ENCODE peak calls at places on chromosomes 1 and 21, in nine cellular contexts. One of them, this sample, is unnamed.

GRCh38 chr1:248810727-248811513 is 14.8 kb downstream of the SH3BP5L start:
- DNase-seq in A549: no peak
- DNase-seq in stomach: peak
- DNase-seq in psoas muscle: no peak
- DNase-seq in cardiac fibroblast: peak
- DNase-seq in Calu3: no peak
- DNase-seq in GM12878: no peak
- DNase-seq in kidney: no peak
- DNase-seq in CD4-positive, alpha-beta T cell: no peak
- DNase-seq in this sample: peak

GRCh38 chr1:27402349-27402754 is 9.9 kb downstream of the GPR3 start:
- DNase-seq in A549: no peak
- DNase-seq in kidney: peak
- DNase-seq in Calu3: peak
- DNase-seq in GM12878: no peak
- DNase-seq in psoas muscle: peak
- DNase-seq in stomach: peak
- DNase-seq in cardiac fibroblast: peak
- DNase-seq in CD4-positive, alpha-beta T cell: no peak
- DNase-seq in this sample: peak

GRCh38 chr1:15966081-15966955 is 9.6 kb downstream of the ZBTB17 start:
- DNase-seq in cardiac fibroblast: peak
- DNase-seq in kidney: peak
- DNase-seq in psoas muscle: peak
- DNase-seq in GM12878: peak
- DNase-seq in CD4-positive, alpha-beta T cell: peak
- DNase-seq in Calu3: no peak
- DNase-seq in A549: no peak
- DNase-seq in stomach: peak
- DNase-seq in this sample: no peak

GRCh38 chr1:156767879-156768608 is 709 bp downstream of the PRCC start:
- DNase-seq in CD4-positive, alpha-beta T cell: peak
- DNase-seq in stomach: no peak
- DNase-seq in GM12878: no peak
- DNase-seq in Calu3: peak
- DNase-seq in A549: no peak
- DNase-seq in kidney: peak
- DNase-seq in psoas muscle: peak
- DNase-seq in cardiac fibroblast: peak
- DNase-seq in this sample: no peak

GRCh38 chr1:65362545-65362944 is 53.2 kb downstream of the DNAJC6 start:
- DNase-seq in CD4-positive, alpha-beta T cell: no peak
- DNase-seq in cardiac fibroblast: no peak
- DNase-seq in GM12878: no peak
- DNase-seq in stomach: no peak
- DNase-seq in A549: no peak
- DNase-seq in psoas muscle: no peak
- DNase-seq in Calu3: peak
- DNase-seq in kidney: no peak
- DNase-seq in this sample: no peak

GRCh38 chr21:33449650-33450049 is 30.1 kb downstream of the TMEM50B start:
- DNase-seq in cardiac fibroblast: no peak
- DNase-seq in Calu3: no peak
- DNase-seq in A549: no peak
- DNase-seq in CD4-positive, alpha-beta T cell: no peak
- DNase-seq in psoas muscle: no peak
- DNase-seq in GM12878: no peak
- DNase-seq in kidney: no peak
- DNase-seq in stomach: no peak
- DNase-seq in this sample: no peak

GRCh38 chr1:86788300-86789206 is 84.2 kb downstream of the SH3GLB1 start:
- DNase-seq in Calu3: no peak
- DNase-seq in GM12878: no peak
- DNase-seq in cardiac fibroblast: peak
- DNase-seq in CD4-positive, alpha-beta T cell: no peak
- DNase-seq in kidney: peak
- DNase-seq in stomach: no peak
- DNase-seq in A549: no peak
- DNase-seq in psoas muscle: peak
- DNase-seq in this sample: peak

GRCh38 chr1:12654004-12654567 is 10.2 kb downstream of the AADACL4 start:
- DNase-seq in kidney: no peak
- DNase-seq in A549: no peak
- DNase-seq in cardiac fibroblast: peak
- DNase-seq in CD4-positive, alpha-beta T cell: no peak
- DNase-seq in psoas muscle: no peak
- DNase-seq in stomach: no peak
- DNase-seq in Calu3: no peak
- DNase-seq in GM12878: no peak
- DNase-seq in this sample: no peak

GRCh38 chr1:230517786-230518185 is 91.7 kb upstream of the PGBD5 start:
- DNase-seq in CD4-positive, alpha-beta T cell: no peak
- DNase-seq in stomach: no peak
- DNase-seq in GM12878: no peak
- DNase-seq in psoas muscle: peak
- DNase-seq in A549: no peak
- DNase-seq in cardiac fibroblast: no peak
- DNase-seq in Calu3: peak
- DNase-seq in kidney: no peak
- DNase-seq in this sample: no peak

GRCh38 chr1:157418659-157419058 is 133.7 kb downstream of the FCRL5 start:
- DNase-seq in psoas muscle: no peak
- DNase-seq in A549: no peak
- DNase-seq in Calu3: no peak
- DNase-seq in kidney: no peak
- DNase-seq in GM12878: no peak
- DNase-seq in cardiac fibroblast: no peak
- DNase-seq in stomach: no peak
- DNase-seq in CD4-positive, alpha-beta T cell: no peak
- DNase-seq in this sample: no peak

DNA sequence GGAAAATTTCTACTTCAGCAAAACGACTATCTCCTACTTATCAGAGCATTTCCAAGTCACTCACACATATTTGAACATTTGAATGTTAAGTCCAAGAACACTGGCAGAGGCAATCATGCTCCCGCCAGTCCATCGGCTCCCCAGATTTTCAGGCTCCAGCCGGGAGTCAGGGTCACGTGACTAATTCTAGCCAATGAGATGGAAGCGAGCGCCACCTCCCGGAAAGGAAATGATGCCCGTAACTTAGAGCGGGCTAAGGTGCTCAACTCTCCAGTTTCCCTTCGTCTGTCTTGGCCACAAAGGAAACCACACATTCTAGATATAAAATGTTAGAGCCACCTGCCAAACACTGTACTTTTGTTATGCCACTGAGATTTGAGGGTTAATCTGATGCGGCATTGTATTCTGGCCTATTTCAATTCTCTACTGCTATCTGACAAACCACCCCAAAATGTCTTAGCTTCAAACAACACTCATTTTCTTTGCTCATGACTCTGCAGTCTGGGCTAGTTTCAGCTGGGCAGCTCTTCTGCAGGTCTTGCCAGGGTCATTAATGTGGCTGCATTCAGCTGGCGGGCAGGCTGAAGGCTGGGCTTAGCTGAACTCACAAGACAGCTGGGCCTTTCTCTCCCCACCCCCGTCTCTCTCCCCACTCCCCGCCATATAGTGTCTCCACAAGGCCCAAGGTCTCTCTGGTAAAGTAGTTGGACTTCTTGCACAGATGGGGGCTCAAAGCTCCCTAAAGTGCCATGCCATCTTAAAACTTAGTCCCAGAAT is 16.5 kb upstream of the LHX4 start:
- DNase-seq in A549: peak
- DNase-seq in stomach: no peak
- DNase-seq in cardiac fibroblast: peak
- DNase-seq in psoas muscle: no peak
- DNase-seq in GM12878: peak
- DNase-seq in kidney: no peak
- DNase-seq in Calu3: no peak
- DNase-seq in CD4-positive, alpha-beta T cell: no peak
- DNase-seq in this sample: no peak
- TF ChIP-seq CTCF in A549: no peak
- TF ChIP-seq CTCF in stomach: no peak
- TF ChIP-seq CTCF in cardiac fibroblast: no peak
- TF ChIP-seq CTCF in psoas muscle: no peak
- TF ChIP-seq CTCF in GM12878: no peak
- TF ChIP-seq CTCF in kidney: no peak
- TF ChIP-seq CTCF in Calu3: no peak
- TF ChIP-seq CTCF in CD4-positive, alpha-beta T cell: no peak
- TF ChIP-seq CTCF in this sample: no peak

GRCh38 chr1:154586641-154587040 is 19.1 kb downstream of the CHRNB2 start:
- DNase-seq in GM12878: no peak
- DNase-seq in cardiac fibroblast: no peak
- DNase-seq in stomach: no peak
- DNase-seq in Calu3: no peak
- DNase-seq in psoas muscle: no peak
- DNase-seq in A549: no peak
- DNase-seq in kidney: no peak
- DNase-seq in CD4-positive, alpha-beta T cell: no peak
- DNase-seq in this sample: no peak

GRCh38 chr1:154586231-154586630 is 18.7 kb downstream of the CHRNB2 start:
- DNase-seq in cardiac fibroblast: no peak
- DNase-seq in kidney: no peak
- DNase-seq in psoas muscle: no peak
- DNase-seq in GM12878: no peak
- DNase-seq in A549: no peak
- DNase-seq in Calu3: no peak
- DNase-seq in CD4-positive, alpha-beta T cell: no peak
- DNase-seq in stomach: no peak
- DNase-seq in this sample: no peak

GRCh38 chr1:154584267-154584994 is 16.9 kb downstream of the CHRNB2 start:
- DNase-seq in CD4-positive, alpha-beta T cell: no peak
- DNase-seq in A549: no peak
- DNase-seq in kidney: no peak
- DNase-seq in GM12878: no peak
- DNase-seq in Calu3: no peak
- DNase-seq in cardiac fibroblast: peak
- DNase-seq in psoas muscle: no peak
- DNase-seq in stomach: no peak
- DNase-seq in this sample: no peak

GRCh38 chr1:154582885-154583284 is 15.3 kb downstream of the CHRNB2 start:
- DNase-seq in stomach: no peak
- DNase-seq in psoas muscle: no peak
- DNase-seq in GM12878: no peak
- DNase-seq in Calu3: no peak
- DNase-seq in cardiac fibroblast: no peak
- DNase-seq in CD4-positive, alpha-beta T cell: no peak
- DNase-seq in A549: no peak
- DNase-seq in kidney: no peak
- DNase-seq in this sample: no peak

GRCh38 chr1:154583691-154584212 is 16.2 kb downstream of the CHRNB2 start:
- DNase-seq in CD4-positive, alpha-beta T cell: no peak
- DNase-seq in cardiac fibroblast: peak
- DNase-seq in Calu3: no peak
- DNase-seq in A549: no peak
- DNase-seq in stomach: no peak
- DNase-seq in psoas muscle: no peak
- DNase-seq in GM12878: no peak
- DNase-seq in kidney: no peak
- DNase-seq in this sample: no peak
- TF ChIP-seq CTCF in CD4-positive, alpha-beta T cell: no peak
- TF ChIP-seq CTCF in cardiac fibroblast: no peak
- TF ChIP-seq CTCF in Calu3: no peak
- TF ChIP-seq CTCF in A549: no peak
- TF ChIP-seq CTCF in stomach: no peak
- TF ChIP-seq CTCF in psoas muscle: no peak
- TF ChIP-seq CTCF in GM12878: no peak
- TF ChIP-seq CTCF in kidney: no peak
- TF ChIP-seq CTCF in this sample: no peak

GRCh38 chr1:198829948-198830347 is 191.1 kb downstream of the PTPRC start:
- DNase-seq in psoas muscle: no peak
- DNase-seq in kidney: no peak
- DNase-seq in stomach: no peak
- DNase-seq in Calu3: no peak
- DNase-seq in CD4-positive, alpha-beta T cell: no peak
- DNase-seq in A549: no peak
- DNase-seq in GM12878: no peak
- DNase-seq in cardiac fibroblast: peak
- DNase-seq in this sample: no peak
- TF ChIP-seq CTCF in psoas muscle: no peak
- TF ChIP-seq CTCF in kidney: no peak
- TF ChIP-seq CTCF in stomach: no peak
- TF ChIP-seq CTCF in Calu3: no peak
- TF ChIP-seq CTCF in CD4-positive, alpha-beta T cell: no peak
- TF ChIP-seq CTCF in A549: no peak
- TF ChIP-seq CTCF in GM12878: peak
- TF ChIP-seq CTCF in cardiac fibroblast: peak
- TF ChIP-seq CTCF in this sample: no peak

DNA sequence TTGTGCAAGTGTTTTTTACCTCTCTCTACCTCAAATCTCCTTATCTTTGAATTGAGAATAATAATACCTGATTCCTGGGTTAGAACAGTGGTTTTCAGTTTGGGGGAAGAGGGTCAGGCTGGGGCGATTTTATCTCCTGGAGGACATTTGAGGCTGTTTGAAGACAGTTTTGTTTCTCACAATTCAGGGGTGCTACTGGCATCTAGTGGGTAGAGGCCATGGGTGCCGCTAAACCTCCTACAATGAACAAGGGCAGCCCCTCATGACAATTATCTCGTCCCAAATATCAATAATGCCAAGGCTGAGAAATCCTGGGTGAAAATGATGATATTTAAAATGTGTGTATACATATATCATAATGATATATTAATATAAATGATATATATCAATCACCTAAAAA is 139.1 kb upstream of the USH2A start:
- DNase-seq in Calu3: peak
- DNase-seq in CD4-positive, alpha-beta T cell: no peak
- DNase-seq in kidney: no peak
- DNase-seq in cardiac fibroblast: no peak
- DNase-seq in psoas muscle: no peak
- DNase-seq in A549: no peak
- DNase-seq in stomach: no peak
- DNase-seq in GM12878: no peak
- DNase-seq in this sample: no peak
- TF ChIP-seq CTCF in Calu3: no peak
- TF ChIP-seq CTCF in CD4-positive, alpha-beta T cell: no peak
- TF ChIP-seq CTCF in kidney: no peak
- TF ChIP-seq CTCF in cardiac fibroblast: peak
- TF ChIP-seq CTCF in psoas muscle: no peak
- TF ChIP-seq CTCF in A549: no peak
- TF ChIP-seq CTCF in stomach: no peak
- TF ChIP-seq CTCF in GM12878: peak
- TF ChIP-seq CTCF in this sample: no peak

DNA sequence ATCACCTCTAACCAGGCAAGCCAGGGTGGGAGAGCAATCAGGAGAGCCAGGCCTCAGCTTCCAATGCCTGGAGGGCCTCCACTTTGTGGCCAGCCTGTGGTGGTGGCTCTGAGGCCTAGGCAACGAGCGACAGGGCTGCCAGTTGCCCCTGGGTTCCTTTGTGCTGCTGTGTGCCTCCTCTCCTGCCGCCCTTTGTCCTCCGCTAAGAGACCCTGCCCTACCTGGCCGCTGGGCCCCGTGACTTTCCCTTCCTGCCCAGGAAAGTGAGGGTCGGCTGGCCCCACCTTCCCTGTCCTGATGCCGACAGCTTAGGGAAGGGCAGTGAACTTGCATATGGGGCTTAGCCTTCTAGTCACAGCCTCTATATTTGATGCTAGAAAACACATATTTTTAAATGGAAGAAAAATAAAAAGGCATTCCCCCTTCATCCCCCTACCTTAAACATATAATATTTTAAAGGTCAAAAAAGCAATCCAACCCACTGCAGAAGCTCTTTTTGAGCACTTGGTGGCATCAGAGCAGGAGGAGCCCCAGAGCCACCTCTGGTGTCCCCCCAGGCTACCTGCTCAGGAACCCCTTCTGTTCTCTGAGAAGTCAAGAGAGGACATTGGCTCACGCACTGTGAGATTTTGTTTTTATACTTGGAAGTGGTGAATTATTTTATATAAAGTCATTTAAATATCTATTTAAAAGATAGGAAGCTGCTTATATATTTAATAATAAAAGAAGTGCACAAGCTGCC is 19.8 kb downstream of the CSF1 start:
- DNase-seq in A549: no peak
- DNase-seq in stomach: no peak
- DNase-seq in psoas muscle: no peak
- DNase-seq in cardiac fibroblast: no peak
- DNase-seq in GM12878: no peak
- DNase-seq in CD4-positive, alpha-beta T cell: no peak
- DNase-seq in Calu3: no peak
- DNase-seq in kidney: no peak
- DNase-seq in this sample: no peak
- TF ChIP-seq CTCF in A549: peak
- TF ChIP-seq CTCF in stomach: no peak
- TF ChIP-seq CTCF in psoas muscle: no peak
- TF ChIP-seq CTCF in cardiac fibroblast: peak
- TF ChIP-seq CTCF in GM12878: no peak
- TF ChIP-seq CTCF in CD4-positive, alpha-beta T cell: no peak
- TF ChIP-seq CTCF in Calu3: no peak
- TF ChIP-seq CTCF in kidney: no peak
- TF ChIP-seq CTCF in this sample: no peak